ENCODE peak calls at places on chromosomes 2 and 18, in six cellular contexts. S, H, D, I, M and Y are unnamed samples.

GRCh38 chr2:226080323-226080722 is 680.8 kb downstream of the NYAP2 start:
- DNase-seq in S (no peak), H (no peak), D (peak), I (peak), M (no peak), Y (no peak)

GRCh38 chr2:197075754-197076337 is 149.3 kb upstream of the PGAP1 start:
- DNase-seq in S (no peak), H (no peak), D (peak), I (peak), M (no peak), Y (no peak)

GRCh38 chr2:223549215-223549614 is 52.9 kb downstream of the SCG2 start:
- DNase-seq in S (peak), H (no peak), D (peak), I (peak), M (peak), Y (peak)

GRCh38 chr2:126634273-126634861 is 21.6 kb upstream of the GYPC start:
- DNase-seq in S (no peak), H (no peak), D (peak), I (peak), M (no peak), Y (no peak)

GRCh38 chr2:10992023-10992791 is 80.5 kb downstream of the KCNF1 start:
- DNase-seq in S (no peak), H (no peak), D (no peak), I (no peak), M (no peak), Y (no peak)

GRCh38 chr18:34809697-34810096 is 99.6 kb downstream of the DTNA start:
- DNase-seq in S (peak), H (no peak), D (peak), I (peak), M (no peak), Y (no peak)

GRCh38 chr18:75068682-75069435 is 140.1 kb downstream of the PTGR3 start:
- DNase-seq in S (no peak), H (no peak), D (no peak), I (no peak), M (no peak), Y (no peak)

GRCh38 chr2:226791056-226791486 is 8.5 kb downstream of the IRS1 start:
- DNase-seq in S (no peak), H (no peak), D (no peak), I (peak), M (no peak), Y (no peak)

GRCh38 chr2:71670430-71670795 is 217.1 kb downstream of the DYSF start:
- DNase-seq in S (no peak), H (no peak), D (no peak), I (no peak), M (no peak), Y (no peak)

GRCh38 chr2:120241709-120242108 is 10.9 kb upstream of the RALB start:
- DNase-seq in S (no peak), H (no peak), D (no peak), I (no peak), M (no peak), Y (no peak)

GRCh38 chr2:219230201-219230540 is 565 bp downstream of the ANKZF1 start:
- DNase-seq in S (no peak), H (no peak), D (peak), I (peak), M (no peak), Y (no peak)

GRCh38 chr18:46950064-46950656 is 32.8 kb downstream of the KATNAL2 start:
- DNase-seq in S (no peak), H (no peak), D (no peak), I (peak), M (no peak), Y (no peak)

GRCh38 chr18:52287151-52287550 is 52.8 kb upstream of the DCC start:
- DNase-seq in S (no peak), H (no peak), D (no peak), I (no peak), M (no peak), Y (peak)

GRCh38 chr18:79507546-79508480 is 112.1 kb downstream of the NFATC1 start:
- DNase-seq in S (no peak), H (no peak), D (peak), I (peak), M (peak), Y (no peak)

GRCh38 chr2:191862371-191862770 is 15.5 kb upstream of the CAVIN2 start:
- DNase-seq in S (no peak), H (no peak), D (no peak), I (peak), M (no peak), Y (no peak)

GRCh38 chr2:72927619-72928537 is 10.6 kb downstream of the EMX1 start:
- DNase-seq in S (no peak), H (no peak), D (peak), I (no peak), M (no peak), Y (no peak)

GRCh38 chr2:113171359-113172075 is 2.3 kb upstream of the PSD4 start:
- DNase-seq in S (no peak), H (no peak), D (no peak), I (no peak), M (no peak), Y (no peak)

GRCh38 chr2:157194097-157194688 is 63.3 kb upstream of the GALNT5 start:
- DNase-seq in S (no peak), H (no peak), D (peak), I (peak), M (peak), Y (no peak)